ENCODE peak calls at places on chromosomes 12 and 14, in eight cellular contexts. One of them, this sample, is unnamed.

GRCh38 chr14:51369814-51370213 is 129.8 kb downstream of the TMX1 start:
- ATAC-seq in Right ventricle myocardium superior: no peak
- ATAC-seq in lung: no peak
- ATAC-seq in activated CD8-positive, alpha-beta T cell treated with anti-CD3 and anti-CD28 coated beads, Interleukin-2, amount 10 ng/mL, durations not matched to agents 7 days and 5 days: no peak
- ATAC-seq in aorta: no peak
- ATAC-seq in CD4-positive, alpha-beta T cell: no peak
- ATAC-seq in T-helper 17 cell: no peak
- ATAC-seq in effector memory CD8-positive, alpha-beta T cell: no peak
- ATAC-seq in this sample: no peak

GRCh38 chr14:62322216-62322615 is 560.0 kb downstream of the SNAPC1 start:
- ATAC-seq in Right ventricle myocardium superior: no peak
- ATAC-seq in lung: no peak
- ATAC-seq in activated CD8-positive, alpha-beta T cell treated with anti-CD3 and anti-CD28 coated beads, Interleukin-2, amount 10 ng/mL, durations not matched to agents 7 days and 5 days: no peak
- ATAC-seq in aorta: no peak
- ATAC-seq in CD4-positive, alpha-beta T cell: no peak
- ATAC-seq in T-helper 17 cell: no peak
- ATAC-seq in effector memory CD8-positive, alpha-beta T cell: no peak
- ATAC-seq in this sample: no peak

GRCh38 chr12:20801035-20801434 is 9.5 kb upstream of the SLCO1B3 start:
- ATAC-seq in Right ventricle myocardium superior: no peak
- ATAC-seq in lung: no peak
- ATAC-seq in activated CD8-positive, alpha-beta T cell treated with anti-CD3 and anti-CD28 coated beads, Interleukin-2, amount 10 ng/mL, durations not matched to agents 7 days and 5 days: no peak
- ATAC-seq in aorta: no peak
- ATAC-seq in CD4-positive, alpha-beta T cell: no peak
- ATAC-seq in T-helper 17 cell: no peak
- ATAC-seq in effector memory CD8-positive, alpha-beta T cell: no peak
- ATAC-seq in this sample: no peak

GRCh38 chr14:49933704-49934103 is 40.8 kb downstream of the ARF6 start:
- ATAC-seq in Right ventricle myocardium superior: no peak
- ATAC-seq in lung: no peak
- ATAC-seq in activated CD8-positive, alpha-beta T cell treated with anti-CD3 and anti-CD28 coated beads, Interleukin-2, amount 10 ng/mL, durations not matched to agents 7 days and 5 days: no peak
- ATAC-seq in aorta: no peak
- ATAC-seq in CD4-positive, alpha-beta T cell: no peak
- ATAC-seq in T-helper 17 cell: no peak
- ATAC-seq in effector memory CD8-positive, alpha-beta T cell: no peak
- ATAC-seq in this sample: no peak

GRCh38 chr12:119713551-119714031 is 45.7 kb downstream of the PRKAB1 start:
- ATAC-seq in Right ventricle myocardium superior: no peak
- ATAC-seq in lung: no peak
- ATAC-seq in activated CD8-positive, alpha-beta T cell treated with anti-CD3 and anti-CD28 coated beads, Interleukin-2, amount 10 ng/mL, durations not matched to agents 7 days and 5 days: no peak
- ATAC-seq in aorta: no peak
- ATAC-seq in CD4-positive, alpha-beta T cell: no peak
- ATAC-seq in T-helper 17 cell: no peak
- ATAC-seq in effector memory CD8-positive, alpha-beta T cell: no peak
- ATAC-seq in this sample: no peak

GRCh38 chr14:91754819-91755218 is 22.9 kb upstream of the CATSPERB start:
- ATAC-seq in Right ventricle myocardium superior: no peak
- ATAC-seq in lung: no peak
- ATAC-seq in activated CD8-positive, alpha-beta T cell treated with anti-CD3 and anti-CD28 coated beads, Interleukin-2, amount 10 ng/mL, durations not matched to agents 7 days and 5 days: no peak
- ATAC-seq in aorta: no peak
- ATAC-seq in CD4-positive, alpha-beta T cell: no peak
- ATAC-seq in T-helper 17 cell: no peak
- ATAC-seq in effector memory CD8-positive, alpha-beta T cell: no peak
- ATAC-seq in this sample: no peak

GRCh38 chr14:73787760-73788508 is 63.7 kb upstream of the PTGR2 start:
- ATAC-seq in Right ventricle myocardium superior: no peak
- ATAC-seq in lung: no peak
- ATAC-seq in activated CD8-positive, alpha-beta T cell treated with anti-CD3 and anti-CD28 coated beads, Interleukin-2, amount 10 ng/mL, durations not matched to agents 7 days and 5 days: no peak
- ATAC-seq in aorta: no peak
- ATAC-seq in CD4-positive, alpha-beta T cell: no peak
- ATAC-seq in T-helper 17 cell: no peak
- ATAC-seq in effector memory CD8-positive, alpha-beta T cell: no peak
- ATAC-seq in this sample: no peak

GRCh38 chr12:3962661-3963483 is 89.7 kb upstream of the PARP11 start:
- ATAC-seq in Right ventricle myocardium superior: no peak
- ATAC-seq in lung: no peak
- ATAC-seq in activated CD8-positive, alpha-beta T cell treated with anti-CD3 and anti-CD28 coated beads, Interleukin-2, amount 10 ng/mL, durations not matched to agents 7 days and 5 days: peak; percentile 99
- ATAC-seq in aorta: no peak
- ATAC-seq in CD4-positive, alpha-beta T cell: peak; percentile 98
- ATAC-seq in T-helper 17 cell: peak; percentile 99
- ATAC-seq in effector memory CD8-positive, alpha-beta T cell: peak; percentile 99
- ATAC-seq in this sample: no peak

GRCh38 chr14:20179880-20180279 is 10.8 kb upstream of the OR11G2 start:
- ATAC-seq in Right ventricle myocardium superior: peak; percentile 75
- ATAC-seq in lung: peak; percentile 72
- ATAC-seq in activated CD8-positive, alpha-beta T cell treated with anti-CD3 and anti-CD28 coated beads, Interleukin-2, amount 10 ng/mL, durations not matched to agents 7 days and 5 days: no peak
- ATAC-seq in aorta: no peak
- ATAC-seq in CD4-positive, alpha-beta T cell: no peak
- ATAC-seq in T-helper 17 cell: no peak
- ATAC-seq in effector memory CD8-positive, alpha-beta T cell: no peak
- ATAC-seq in this sample: peak; percentile 70

GRCh38 chr14:75165586-75166391 is 10.6 kb downstream of the TMED10 start:
- ATAC-seq in Right ventricle myocardium superior: no peak
- ATAC-seq in lung: no peak
- ATAC-seq in activated CD8-positive, alpha-beta T cell treated with anti-CD3 and anti-CD28 coated beads, Interleukin-2, amount 10 ng/mL, durations not matched to agents 7 days and 5 days: no peak
- ATAC-seq in aorta: peak; percentile 36
- ATAC-seq in CD4-positive, alpha-beta T cell: no peak
- ATAC-seq in T-helper 17 cell: no peak
- ATAC-seq in effector memory CD8-positive, alpha-beta T cell: no peak
- ATAC-seq in this sample: peak; percentile 39

GRCh38 chr12:13144266-13144828 is 40.9 kb upstream of the GSG1 start:
- ATAC-seq in Right ventricle myocardium superior: no peak
- ATAC-seq in lung: no peak
- ATAC-seq in activated CD8-positive, alpha-beta T cell treated with anti-CD3 and anti-CD28 coated beads, Interleukin-2, amount 10 ng/mL, durations not matched to agents 7 days and 5 days: peak; percentile 80
- ATAC-seq in aorta: no peak
- ATAC-seq in CD4-positive, alpha-beta T cell: peak; percentile 51
- ATAC-seq in T-helper 17 cell: peak; percentile 37
- ATAC-seq in effector memory CD8-positive, alpha-beta T cell: no peak
- ATAC-seq in this sample: no peak

GRCh38 chr12:14836336-14837210 is 6.8 kb downstream of the ART4 start:
- ATAC-seq in Right ventricle myocardium superior: peak; percentile 62
- ATAC-seq in lung: peak; percentile 69
- ATAC-seq in activated CD8-positive, alpha-beta T cell treated with anti-CD3 and anti-CD28 coated beads, Interleukin-2, amount 10 ng/mL, durations not matched to agents 7 days and 5 days: no peak
- ATAC-seq in aorta: peak; percentile 84
- ATAC-seq in CD4-positive, alpha-beta T cell: no peak
- ATAC-seq in T-helper 17 cell: no peak
- ATAC-seq in effector memory CD8-positive, alpha-beta T cell: no peak
- ATAC-seq in this sample: peak; percentile 66

GRCh38 chr14:94850332-94851211 is 80.7 kb upstream of the GSC start:
- ATAC-seq in Right ventricle myocardium superior: peak; percentile 77
- ATAC-seq in lung: no peak
- ATAC-seq in activated CD8-positive, alpha-beta T cell treated with anti-CD3 and anti-CD28 coated beads, Interleukin-2, amount 10 ng/mL, durations not matched to agents 7 days and 5 days: no peak
- ATAC-seq in aorta: no peak
- ATAC-seq in CD4-positive, alpha-beta T cell: no peak
- ATAC-seq in T-helper 17 cell: no peak
- ATAC-seq in effector memory CD8-positive, alpha-beta T cell: no peak
- ATAC-seq in this sample: peak; percentile 39